ENCODE peak calls at places on chromosomes 7 and 10, in nine cellular contexts. H is adrenal gland; O is dermis microvascular lymphatic vessel endothelial cell; D is LoVo; G is CD8-positive, alpha-beta memory T cell; Z is ACHN; I is endothelial cell; L is coronary artery; E is DMS53. R is an unnamed sample.

GRCh38 chr10:50216894-50217293 is 34.4 kb downstream of the ASAH2 start:
- DNase-seq in H (no peak), O (peak; percentile 16), D (no peak), G (no peak), Z (no peak), I (no peak), L (no peak), E (peak; percentile 78), R (no peak)

GRCh38 chr10:72328045-72328828 is 26.5 kb downstream of the DNAJB12 start:
- DNase-seq in H (peak; percentile 78), O (peak; percentile 54), D (peak; percentile 56), G (no peak), Z (peak; percentile 82), I (peak; percentile 76), L (peak; percentile 85), E (peak; percentile 81), R (peak; percentile 79)

GRCh38 chr7:132677941-132678340 is 101.7 kb upstream of the PLXNA4 start:
- DNase-seq in H (no peak), O (no peak), D (no peak), G (no peak), Z (no peak), I (no peak), L (no peak), E (no peak), R (no peak)

GRCh38 chr10:132538790-132539421 is 1.3 kb downstream of the INPP5A start:
- DNase-seq in H (no peak), O (no peak), D (no peak), G (peak; percentile 40), Z (no peak), I (no peak), L (no peak), E (no peak), R (no peak)

GRCh38 chr7:90736968-90737939 is 141.1 kb downstream of the CDK14 start:
- DNase-seq in H (no peak), O (no peak), D (no peak), G (no peak), Z (no peak), I (no peak), L (no peak), E (no peak), R (no peak)

GRCh38 chr7:102439963-102440795 is 6.8 kb downstream of the ORAI2 start:
- DNase-seq in H (peak; percentile 96), O (peak; percentile 37), D (peak; percentile 64), G (no peak), Z (peak; percentile 89), I (no peak), L (no peak), E (peak; percentile 56), R (no peak)

GRCh38 chr10:110307805-110308204 is 3.1 kb upstream of the SMNDC1 start:
- DNase-seq in H (no peak), O (no peak), D (no peak), G (no peak), Z (no peak), I (no peak), L (no peak), E (no peak), R (no peak)

GRCh38 chr7:80134536-80135305 is at the start of gene GNAI1:
- DNase-seq in H (peak; percentile 93), O (peak; percentile 35), D (peak; percentile 85), G (no peak), Z (peak; percentile 85), I (peak; percentile 91), L (peak; percentile 85), E (peak; percentile 88), R (peak; percentile 79)

GRCh38 chr7:70669859-70670258 is 462.1 kb upstream of the GALNT17 start:
- DNase-seq in H (no peak), O (no peak), D (no peak), G (peak; percentile 69), Z (no peak), I (no peak), L (no peak), E (no peak), R (no peak)

GRCh38 chr7:158279539-158280466 is 307.8 kb downstream of the PTPRN2 start:
- DNase-seq in H (no peak), O (no peak), D (no peak), G (no peak), Z (no peak), I (no peak), L (no peak), E (no peak), R (no peak)

GRCh38 chr10:122325235-122325634 is 49.3 kb upstream of the PLEKHA1 start:
- DNase-seq in H (no peak), O (no peak), D (no peak), G (no peak), Z (no peak), I (no peak), L (no peak), E (no peak), R (no peak)

GRCh38 chr7:31022726-31023125 is 29.4 kb upstream of the ADCYAP1R1 start:
- DNase-seq in H (no peak), O (no peak), D (no peak), G (no peak), Z (no peak), I (no peak), L (no peak), E (no peak), R (no peak)

GRCh38 chr7:130070900-130071622 is 727 bp downstream of the KLHDC10 start:
- DNase-seq in H (no peak), O (no peak), D (peak; percentile 26), G (no peak), Z (peak; percentile 44), I (no peak), L (no peak), E (no peak), R (no peak)

GRCh38 chr7:139588632-139589031 is 65.1 kb downstream of the CLEC2L start:
- DNase-seq in H (no peak), O (no peak), D (no peak), G (no peak), Z (no peak), I (no peak), L (no peak), E (no peak), R (no peak)

GRCh38 chr10:132360766-132361447 is 28.9 kb downstream of the LRRC27 start:
- DNase-seq in H (no peak), O (no peak), D (peak; percentile 8), G (no peak), Z (peak; percentile 18), I (peak; percentile 38), L (no peak), E (peak; percentile 37), R (peak; percentile 22)

GRCh38 chr10:93911865-93912264 is 18.1 kb downstream of the SLC35G1 start:
- DNase-seq in H (no peak), O (peak; percentile 28), D (no peak), G (no peak), Z (no peak), I (no peak), L (no peak), E (no peak), R (no peak)

GRCh38 chr7:127346575-127347256 is 45.8 kb downstream of the ZNF800 start:
- DNase-seq in H (no peak), O (no peak), D (no peak), G (no peak), Z (no peak), I (no peak), L (no peak), E (peak; percentile 11), R (no peak)

GRCh38 chr10:88117869-88118632 is 254.6 kb downstream of the PTEN start:
- DNase-seq in H (no peak), O (no peak), D (no peak), G (no peak), Z (peak; percentile 43), I (no peak), L (no peak), E (peak; percentile 51), R (peak; percentile 25)

GRCh38 chr10:62048473-62048872 is 147.0 kb downstream of the ARID5B start:
- DNase-seq in H (no peak), O (no peak), D (no peak), G (no peak), Z (no peak), I (no peak), L (no peak), E (no peak), R (no peak)

GRCh38 chr10:103765168-103765567 is 90.2 kb downstream of the SH3PXD2A start:
- DNase-seq in H (no peak), O (no peak), D (no peak), G (no peak), Z (peak; percentile 52), I (no peak), L (no peak), E (no peak), R (no peak)

GRCh38 chr10:103564799-103565365 is 71.4 kb downstream of the NEURL1 start:
- DNase-seq in H (no peak), O (no peak), D (no peak), G (no peak), Z (peak; percentile 39), I (peak; percentile 69), L (no peak), E (peak; percentile 50), R (no peak)

GRCh38 chr7:136006208-136006607 is 29.0 kb upstream of the MTPN start:
- DNase-seq in H (no peak), O (no peak), D (no peak), G (no peak), Z (no peak), I (no peak), L (no peak), E (no peak), R (no peak)

GRCh38 chr10:132096223-132096622 is 30.5 kb downstream of the JAKMIP3 start:
- DNase-seq in H (peak; percentile 80), O (no peak), D (peak; percentile 78), G (no peak), Z (peak; percentile 72), I (no peak), L (no peak), E (peak; percentile 92), R (no peak)

GRCh38 chr7:22849662-22850061 is 27.0 kb upstream of the TOMM7 start:
- DNase-seq in H (no peak), O (no peak), D (no peak), G (no peak), Z (no peak), I (no peak), L (no peak), E (no peak), R (no peak)

GRCh38 chr10:88465765-88466164 is 117.4 kb downstream of the RNLS start:
- DNase-seq in H (no peak), O (no peak), D (no peak), G (no peak), Z (no peak), I (no peak), L (no peak), E (no peak), R (no peak)

GRCh38 chr10:48634198-48634983 is 29.5 kb upstream of the ARHGAP22 start:
- DNase-seq in H (peak; percentile 63), O (no peak), D (no peak), G (no peak), Z (no peak), I (no peak), L (peak; percentile 76), E (no peak), R (no peak)

GRCh38 chr7:101487753-101488152 is 125.1 kb downstream of the COL26A1 start:
- DNase-seq in H (no peak), O (no peak), D (no peak), G (no peak), Z (no peak), I (no peak), L (no peak), E (no peak), R (no peak)

GRCh38 chr10:34955391-34955790 is 134.8 kb downstream of the CUL2 start:
- DNase-seq in H (no peak), O (no peak), D (no peak), G (no peak), Z (no peak), I (no peak), L (no peak), E (no peak), R (no peak)

GRCh38 chr7:96016735-96017134 is 244.4 kb downstream of the DYNC1I1 start:
- DNase-seq in H (no peak), O (no peak), D (no peak), G (no peak), Z (no peak), I (no peak), L (no peak), E (no peak), R (no peak)

GRCh38 chr10:118457824-118458428 is 115.8 kb upstream of the FAM204A start:
- DNase-seq in H (no peak), O (no peak), D (no peak), G (no peak), Z (no peak), I (no peak), L (no peak), E (peak; percentile 70), R (no peak)

GRCh38 chr7:117193564-117193963 is 129.3 kb downstream of the WNT2 start:
- DNase-seq in H (no peak), O (no peak), D (no peak), G (no peak), Z (no peak), I (no peak), L (no peak), E (no peak), R (no peak)